ENCODE peak calls at places on chromosomes 6 and 20, in five cellular contexts. R, K, H, N and C are unnamed samples.

GRCh38 chr6:130306377-130306776 is 59.4 kb upstream of the TMEM200A start:
- DNase-seq in R (no peak), K (no peak), H (no peak), N (no peak), C (no peak)

GRCh38 chr6:30806581-30807183 is 62.3 kb upstream of the IER3 start:
- DNase-seq in R (no peak), K (no peak), H (no peak), N (no peak), C (no peak)

GRCh38 chr6:33620158-33620583 is 951 bp upstream of the ITPR3 start:
- DNase-seq in R (no peak), K (peak), H (peak), N (peak), C (no peak)

GRCh38 chr6:154511735-154512097 is 1.2 kb upstream of the CNKSR3 start:
- DNase-seq in R (no peak), K (no peak), H (no peak), N (no peak), C (no peak)

GRCh38 chr6:5499644-5500306 is 238.5 kb downstream of the FARS2 start:
- DNase-seq in R (no peak), K (no peak), H (no peak), N (peak), C (no peak)

GRCh38 chr20:63155266-63156165 is 60.4 kb downstream of the YTHDF1 start:
- DNase-seq in R (no peak), K (peak), H (peak), N (no peak), C (peak)

GRCh38 chr6:37168809-37169457 is 1.0 kb upstream of the PIM1 start:
- DNase-seq in R (no peak), K (no peak), H (no peak), N (no peak), C (no peak)

GRCh38 chr6:143337201-143337949 is 113.1 kb downstream of the ADAT2 start:
- DNase-seq in R (peak), K (peak), H (peak), N (no peak), C (no peak)

GRCh38 chr6:15160812-15161211 is 85.1 kb upstream of the JARID2 start:
- DNase-seq in R (no peak), K (no peak), H (no peak), N (no peak), C (no peak)

GRCh38 chr6:143457563-143458359 is 7.2 kb downstream of the PEX3 start:
- DNase-seq in R (no peak), K (no peak), H (no peak), N (peak), C (no peak)

GRCh38 chr20:15889073-15889923 is 684.0 kb downstream of the KIF16B start:
- DNase-seq in R (no peak), K (no peak), H (no peak), N (no peak), C (no peak)

GRCh38 chr6:155419161-155419560 is 36.5 kb downstream of the NOX3 start:
- DNase-seq in R (no peak), K (no peak), H (no peak), N (peak), C (no peak)

DNA sequence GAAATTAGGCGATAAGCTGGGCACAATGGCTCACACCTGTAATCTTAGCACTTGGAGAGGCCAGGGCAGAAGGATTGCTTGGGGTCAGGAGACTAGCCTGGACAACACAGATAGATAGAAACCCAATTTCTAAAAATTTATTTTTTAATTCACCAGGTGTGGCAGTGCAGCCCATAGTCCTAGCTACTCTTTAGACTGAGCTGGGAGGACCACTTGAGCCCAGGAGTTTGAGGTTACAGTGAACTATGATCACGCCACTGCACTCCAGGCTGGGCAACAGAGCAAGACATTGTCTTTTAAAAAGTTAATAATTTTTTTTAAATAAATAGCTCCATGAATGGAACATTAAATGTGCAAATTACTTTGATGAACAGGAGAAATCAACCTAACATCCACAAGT is 8.2 kb downstream of the ZNF318 start:
- DNase-seq in R (no peak), K (no peak), H (no peak), N (no peak), C (no peak)
- TF ChIP-seq CTCF in R (no peak), K (no peak), H (no peak), N (no peak), C (no peak)

GRCh38 chr20:11035211-11035610 is 361.4 kb upstream of the JAG1 start:
- DNase-seq in R (no peak), K (no peak), H (no peak), N (no peak), C (no peak)

GRCh38 chr20:11034025-11034424 is 360.2 kb upstream of the JAG1 start:
- DNase-seq in R (no peak), K (no peak), H (no peak), N (no peak), C (no peak)

GRCh38 chr20:11030351-11030750 is 356.6 kb upstream of the JAG1 start:
- DNase-seq in R (no peak), K (no peak), H (no peak), N (no peak), C (no peak)

GRCh38 chr20:11031300-11031699 is 357.5 kb upstream of the JAG1 start:
- DNase-seq in R (no peak), K (no peak), H (no peak), N (no peak), C (no peak)

DNA sequence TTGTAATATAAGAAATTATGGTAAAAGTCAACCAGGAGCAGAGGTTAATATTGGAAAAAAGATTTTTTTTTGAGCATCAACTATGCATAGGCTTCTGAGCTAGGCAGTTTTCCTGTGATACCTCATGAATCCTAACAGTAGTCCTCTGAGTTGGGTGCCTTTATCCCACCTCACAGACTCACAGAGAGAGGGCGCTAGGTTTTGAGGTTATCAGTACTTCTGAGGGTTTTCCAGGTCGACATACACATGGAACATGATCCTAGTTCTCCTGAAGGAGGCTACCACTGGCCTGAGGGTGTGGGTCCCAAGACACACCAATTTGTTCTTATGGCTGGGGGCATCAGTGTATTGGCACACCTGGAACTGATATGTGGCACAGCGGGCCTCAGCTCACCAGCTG is 358.8 kb upstream of the JAG1 start:
- DNase-seq in R (no peak), K (no peak), H (no peak), N (no peak), C (no peak)
- TF ChIP-seq CTCF in R (no peak), K (no peak), H (no peak), N (no peak), C (no peak)

GRCh38 chr20:34120213-34120612 is 8.2 kb upstream of the EIF2S2 start:
- DNase-seq in R (no peak), K (no peak), H (no peak), N (no peak), C (no peak)
- TF ChIP-seq CTCF in R (no peak), K (no peak), H (no peak), N (no peak), C (no peak)

GRCh38 chr6:105519954-105520353 is 117.1 kb upstream of the PREP start:
- DNase-seq in R (no peak), K (no peak), H (no peak), N (no peak), C (no peak)
- TF ChIP-seq CTCF in R (no peak), K (no peak), H (no peak), N (no peak), C (peak)